ENCODE peak calls at places on chromosomes 6 and 20, in seven cellular contexts. U is GM19239, S is left cardiac atrium, M is amniotic stem cell, Z is choroid plexus epithelial cell, X is PC-3, B is glutamatergic neuron. T is an unnamed sample.

GRCh38 chr6:148528292-148528691 is 185.7 kb downstream of the SASH1 start:
- DNase-seq in U (no peak), S (no peak), M (no peak), Z (peak; percentile 46), X (peak; percentile 4), B (no peak), T (no peak)

GRCh38 chr6:142929751-142930358 is 15.1 kb downstream of the HIVEP2 start:
- DNase-seq in U (no peak), S (no peak), M (peak; percentile 28), Z (peak; percentile 51), X (no peak), B (no peak), T (no peak)

GRCh38 chr6:2563635-2564034 is 187.1 kb downstream of the MYLK4 start:
- DNase-seq in U (peak; percentile 33), S (no peak), M (no peak), Z (peak; percentile 60), X (peak; percentile 64), B (no peak), T (no peak)

GRCh38 chr6:147853574-147853973 is 345.1 kb downstream of the SAMD5 start:
- DNase-seq in U (no peak), S (no peak), M (no peak), Z (no peak), X (no peak), B (no peak), T (no peak)

GRCh38 chr6:149750136-149750609 is 632 bp downstream of the PCMT1 start:
- DNase-seq in U (peak; percentile 8), S (no peak), M (peak; percentile 23), Z (peak; percentile 60), X (peak; percentile 44), B (peak; percentile 80), T (peak; percentile 81)

GRCh38 chr20:9590189-9590588 is 75.8 kb downstream of the LAMP5 start:
- DNase-seq in U (no peak), S (no peak), M (peak; percentile 25), Z (peak; percentile 24), X (peak; percentile 99), B (no peak), T (no peak)

GRCh38 chr6:155340464-155341129 is 26.3 kb upstream of the TFB1M start:
- DNase-seq in U (no peak), S (no peak), M (no peak), Z (peak; percentile 77), X (peak; percentile 54), B (no peak), T (no peak)

GRCh38 chr20:18144541-18145099 is 7.0 kb downstream of the KAT14 start:
- DNase-seq in U (no peak), S (no peak), M (no peak), Z (peak; percentile 11), X (peak; percentile 88), B (no peak), T (no peak)

GRCh38 chr6:144347447-144347758 is 62.3 kb downstream of the UTRN start:
- DNase-seq in U (no peak), S (no peak), M (no peak), Z (no peak), X (no peak), B (no peak), T (no peak)

GRCh38 chr6:53944538-53944937 is 149.7 kb downstream of the LRRC1 start:
- DNase-seq in U (no peak), S (no peak), M (no peak), Z (no peak), X (no peak), B (no peak), T (no peak)

GRCh38 chr20:57619053-57619831 is 984 bp downstream of the ZBP1 start:
- DNase-seq in U (no peak), S (peak; percentile 50), M (no peak), Z (no peak), X (no peak), B (no peak), T (no peak)

GRCh38 chr6:1604347-1604990 is 5.2 kb upstream of the FOXC1 start:
- DNase-seq in U (no peak), S (peak; percentile 83), M (no peak), Z (no peak), X (peak; percentile 89), B (peak; percentile 85), T (peak; percentile 98)

GRCh38 chr20:25191689-25192088 is 3.8 kb upstream of the ENTPD6 start:
- DNase-seq in U (no peak), S (no peak), M (no peak), Z (no peak), X (no peak), B (no peak), T (no peak)

GRCh38 chr6:4322846-4323309 is 187.5 kb upstream of the ECI2 start:
- DNase-seq in U (no peak), S (no peak), M (no peak), Z (peak; percentile 51), X (peak; percentile 29), B (no peak), T (peak; percentile 4)

GRCh38 chr20:6231551-6231950 is 108.7 kb upstream of the FERMT1 start:
- DNase-seq in U (no peak), S (no peak), M (no peak), Z (peak; percentile 72), X (peak; percentile 56), B (no peak), T (no peak)

GRCh38 chr6:108809211-108809610 is 39.0 kb upstream of the ARMC2 start:
- DNase-seq in U (no peak), S (no peak), M (no peak), Z (no peak), X (no peak), B (no peak), T (no peak)

GRCh38 chr6:20907486-20908071 is 373.3 kb downstream of the CDKAL1 start:
- DNase-seq in U (no peak), S (no peak), M (no peak), Z (no peak), X (no peak), B (no peak), T (peak; percentile 41)

GRCh38 chr6:42702200-42702599 is 20.2 kb downstream of the PRPH2 start:
- DNase-seq in U (no peak), S (no peak), M (no peak), Z (peak; percentile 52), X (peak; percentile 65), B (no peak), T (no peak)